ENCODE peak calls at places on chromosomes 11 and 22, in ten cellular contexts. M is MM.1S; H is stimulated activated CD8-positive, alpha-beta memory T cell treated with anti-CD3 and anti-CD28 coated beads, Interleukin-2, amount 100 ng/mL, for 48 hours; E is tibial nerve; S is stimulated activated CD4-positive, alpha-beta T cell treated with anti-CD3 and anti-CD28 coated beads, Interleukin-2, amount 100 ng/mL, for 48 hours; U is skeletal muscle cell; D is COR-L47; J is activated naive CD8-positive, alpha-beta T cell treated with anti-CD3 and anti-CD28 coated beads, Interleukin-2, amount 50 U/mL, for 24 hours; L is nucleus accumbens; F is body of pancreas. X is an unnamed sample.

GRCh38 chr22:28299329-28299728 is 380.3 kb upstream of the PITPNB start:
- DNase-seq in H (no peak), J (no peak), M (no peak), D (peak), L (no peak), F (no peak), U (no peak), S (no peak), E (no peak), X (no peak)

GRCh38 chr11:16780698-16781550 is 42.5 kb downstream of the C11orf58 start:
- DNase-seq in H (no peak), D (no peak), U (no peak), J (no peak), E (no peak), M (no peak), L (no peak), S (no peak), F (no peak), X (no peak)

GRCh38 chr11:124113890-124114289 is 1.4 kb upstream of the VWA5A start:
- DNase-seq in S (no peak), H (no peak), E (no peak), D (no peak), F (no peak), M (no peak), U (peak), J (no peak), L (no peak), X (no peak)

GRCh38 chr11:124238512-124238911 is 2.4 kb upstream of the OR8G1 start:
- DNase-seq in F (no peak), S (no peak), D (no peak), U (no peak), J (no peak), H (no peak), L (no peak), E (no peak), M (no peak), X (no peak)

GRCh38 chr11:122293298-122294023 is 177.4 kb upstream of the BLID start:
- DNase-seq in F (no peak), H (no peak), J (no peak), U (no peak), D (no peak), E (no peak), M (no peak), S (no peak), L (no peak), X (no peak)

GRCh38 chr22:42928969-42929837 is 72.1 kb upstream of the ARFGAP3 start:
- DNase-seq in H (no peak), J (no peak), S (no peak), M (no peak), D (no peak), E (peak), L (no peak), U (no peak), F (peak), X (no peak)

GRCh38 chr11:11979487-11980117 is 28.8 kb downstream of the DKK3 start:
- DNase-seq in D (no peak), U (peak), M (no peak), H (no peak), F (no peak), S (no peak), E (peak), L (peak), J (no peak), X (no peak)

GRCh38 chr11:3137486-3138177 is 27.5 kb downstream of the OSBPL5 start:
- DNase-seq in J (no peak), L (no peak), U (no peak), H (no peak), E (no peak), M (no peak), D (no peak), S (no peak), F (no peak), X (peak)

GRCh38 chr11:60485987-60486386 is 6.6 kb upstream of the MS4A12 start:
- DNase-seq in U (no peak), D (peak), M (peak), F (peak), E (peak), J (no peak), S (no peak), L (no peak), H (no peak), X (no peak)

GRCh38 chr22:38202437-38203089 is 769 bp downstream of the MAFF start:
- DNase-seq in E (peak), F (peak), M (peak), J (peak), S (peak), U (peak), H (peak), L (no peak), D (peak), X (no peak)

GRCh38 chr11:93694586-93694985 is 33.1 kb downstream of the CEP295 start:
- DNase-seq in H (no peak), J (no peak), F (no peak), E (no peak), D (no peak), S (no peak), M (no peak), L (no peak), U (no peak), X (no peak)

GRCh38 chr11:119540370-119541125 is 117.6 kb upstream of the THY1 start:
- DNase-seq in E (no peak), S (no peak), J (no peak), H (no peak), L (no peak), U (no peak), F (no peak), D (no peak), M (no peak), X (no peak)

GRCh38 chr22:22752199-22752555 is 107.8 kb downstream of the GGTLC2 start:
- DNase-seq in U (no peak), L (no peak), J (no peak), H (no peak), D (no peak), F (no peak), E (no peak), S (no peak), M (no peak), X (no peak)

GRCh38 chr22:36541831-36542391 is 12.9 kb upstream of the EIF3D start:
- DNase-seq in E (no peak), D (no peak), L (no peak), F (no peak), M (no peak), J (peak), S (peak), H (peak), U (peak), X (peak)

GRCh38 chr11:126956664-126957063 is 43.9 kb downstream of the KIRREL3 start:
- DNase-seq in D (no peak), L (no peak), S (no peak), U (no peak), E (no peak), H (no peak), M (no peak), J (no peak), F (no peak), X (no peak)

GRCh38 chr11:118200497-118200896 is 24.1 kb upstream of the SCN2B start:
- DNase-seq in D (no peak), L (no peak), M (no peak), E (no peak), J (no peak), H (no peak), U (no peak), S (no peak), F (no peak), X (no peak)

GRCh38 chr22:39149915-39150847 is 2.3 kb downstream of the CBX7 start:
- DNase-seq in J (no peak), U (no peak), L (no peak), E (no peak), M (peak), D (no peak), H (no peak), F (no peak), S (no peak), X (no peak)

GRCh38 chr22:24446291-24446611 is 18.9 kb downstream of the ADORA2A start:
- DNase-seq in U (no peak), D (no peak), J (no peak), L (no peak), H (no peak), M (no peak), S (no peak), F (no peak), E (no peak), X (no peak)